ENCODE peak calls at places on chromosomes 11 and 22, in four cellular contexts. O is activated naive CD4-positive, alpha-beta T cell; A is GM04503; R is NCI-H1105 treated with DMSO at 0.1 percent for 48 hours. X is an unnamed sample.

GRCh38 chr11:14414470-14415461 is 55.8 kb upstream of the RRAS2 start:
- DNase-seq in O (peak; percentile 16), A (no peak), R (no peak), X (no peak)

GRCh38 chr11:2399488-2400068 is 972 bp upstream of the TSSC4 start:
- DNase-seq in O (no peak), A (no peak), R (no peak), X (no peak)

GRCh38 chr22:29892315-29892714 is 9.3 kb downstream of the MTMR3 start:
- DNase-seq in O (no peak), A (no peak), R (no peak), X (no peak)

GRCh38 chr11:92810423-92810822 is 159.0 kb upstream of the MTNR1B start:
- DNase-seq in O (no peak), A (no peak), R (no peak), X (no peak)

GRCh38 chr11:46413755-46414465 is 22.3 kb upstream of the CHRM4 start:
- DNase-seq in O (no peak), A (no peak), R (no peak), X (peak; percentile 89)

GRCh38 chr11:131056036-131056435 is 139.8 kb upstream of the SNX19 start:
- DNase-seq in O (no peak), A (no peak), R (no peak), X (no peak)

GRCh38 chr11:21401496-21401895 is 732.1 kb downstream of the NELL1 start:
- DNase-seq in O (no peak), A (no peak), R (no peak), X (no peak)

GRCh38 chr11:123062892-123063395 is 1.0 kb upstream of the HSPA8 start:
- DNase-seq in O (no peak), A (peak; percentile 23), R (peak; percentile 81), X (peak; percentile 80)

GRCh38 chr22:49209452-49210195 is 618.0 kb downstream of the BRD1 start:
- DNase-seq in O (no peak), A (no peak), R (peak; percentile 88), X (peak; percentile 44)

GRCh38 chr11:76318744-76319384 is 62.1 kb downstream of the THAP12 start:
- DNase-seq in O (peak; percentile 84), A (no peak), R (peak; percentile 71), X (peak; percentile 80)

GRCh38 chr22:29856496-29856895 is 18.4 kb upstream of the ASCC2 start:
- DNase-seq in O (no peak), A (no peak), R (no peak), X (no peak)

GRCh38 chr11:129788278-129788677 is 27.4 kb upstream of the TMEM45B start:
- DNase-seq in O (no peak), A (no peak), R (no peak), X (no peak)

GRCh38 chr11:62958547-62959071 is 26.2 kb downstream of the SLC22A6 start:
- DNase-seq in O (no peak), A (peak; percentile 3), R (no peak), X (no peak)

GRCh38 chr22:24402460-24403192 is 24.8 kb upstream of the ADORA2A start:
- DNase-seq in O (no peak), A (peak; percentile 81), R (peak; percentile 39), X (peak; percentile 26)

GRCh38 chr11:10743354-10744035 is 7.6 kb upstream of the CTR9 start:
- DNase-seq in O (no peak), A (no peak), R (no peak), X (no peak)

GRCh38 chr11:68931911-68932310 is 28.2 kb downstream of the IGHMBP2 start:
- DNase-seq in O (no peak), A (no peak), R (no peak), X (no peak)

GRCh38 chr22:33975841-33976240 is 55.6 kb upstream of the LARGE1 start:
- DNase-seq in O (no peak), A (no peak), R (no peak), X (no peak)

GRCh38 chr11:33172996-33173395 is 11.7 kb upstream of the CSTF3 start:
- DNase-seq in O (no peak), A (no peak), R (no peak), X (no peak)

GRCh38 chr22:46036558-46037408 is 59.8 kb upstream of the WNT7B start:
- DNase-seq in O (no peak), A (no peak), R (peak; percentile 49), X (no peak)

GRCh38 chr11:27717377-27717776 is 17.1 kb upstream of the BDNF start:
- DNase-seq in O (no peak), A (no peak), R (peak; percentile 31), X (peak; percentile 9)

GRCh38 chr11:134524876-134525845 is 113.1 kb upstream of the B3GAT1 start:
- DNase-seq in O (no peak), A (no peak), R (no peak), X (no peak)